ENCODE peak calls at places on chromosomes 16 and 17, in seven cellular contexts. L is frontal cortex, T is pancreas, X is fibroblast of pulmonary artery, I is hippocampal formation, U is iPS-NIHi11, A is right cardiac atrium. E is an unnamed sample.

GRCh38 chr16:680967-681745 is 946 bp downstream of the STUB1 start:
- DNase-seq in L (no peak), T (no peak), X (peak), I (no peak), U (no peak), A (peak), E (no peak)

GRCh38 chr16:66653581-66654350 is 42.8 kb downstream of the CMTM4 start:
- DNase-seq in L (no peak), T (no peak), X (peak), I (no peak), U (no peak), A (no peak), E (no peak)

GRCh38 chr16:67386861-67387455 is 6.3 kb downstream of the TPPP3 start:
- DNase-seq in L (no peak), T (no peak), X (no peak), I (no peak), U (no peak), A (no peak), E (no peak)

GRCh38 chr16:86573646-86574508 is 4.5 kb upstream of the FOXL1 start:
- DNase-seq in L (no peak), T (no peak), X (no peak), I (no peak), U (no peak), A (no peak), E (peak)

GRCh38 chr17:63356275-63356905 is 89.7 kb downstream of the CYB561 start:
- DNase-seq in L (no peak), T (no peak), X (peak), I (no peak), U (no peak), A (no peak), E (no peak)

GRCh38 chr16:28975158-28975603 is 603 bp downstream of the SPNS1 start:
- DNase-seq in L (no peak), T (no peak), X (no peak), I (no peak), U (no peak), A (peak), E (no peak)

GRCh38 chr16:15650698-15651161 is 685 bp downstream of the NDE1 start:
- DNase-seq in L (no peak), T (peak), X (peak), I (no peak), U (peak), A (peak), E (peak)

GRCh38 chr17:75646626-75646968 is 13.4 kb downstream of the SMIM5 start:
- DNase-seq in L (no peak), T (no peak), X (no peak), I (no peak), U (no peak), A (no peak), E (no peak)